ENCODE peak calls at places on chromosomes 12 and 14, in six cellular contexts. X is A673, B is stomach, F is pancreas, W is heart right ventricle, R is psoas muscle. Z is an unnamed sample. For H3K36me3, the result is how much of the 10 kb centered on the place peaks cover.

GRCh38 chr12:114913871-114914801 is 230.2 kb upstream of the TBX3 start:
- DNase-seq in X (no peak), B (no peak), F (no peak), W (no peak), R (no peak), Z (no peak)

GRCh38 chr12:5201554-5202243 is 158.0 kb downstream of the KCNA5 start:
- DNase-seq in X (peak), B (no peak), F (no peak), W (peak), R (no peak), Z (peak)

GRCh38 chr12:85923767-85924331 is 49.8 kb downstream of the NTS start:
- DNase-seq in X (peak), B (no peak), F (no peak), W (no peak), R (no peak), Z (peak)

GRCh38 chr12:100868487-100868886 is 73.9 kb downstream of the ANO4 start:
- DNase-seq in X (no peak), B (no peak), F (no peak), W (no peak), R (no peak), Z (no peak)

GRCh38 chr12:52043386-52044212 is 7.6 kb upstream of the NR4A1 start:
- DNase-seq in X (no peak), B (no peak), F (peak), W (peak), R (peak), Z (no peak)

GRCh38 chr12:93011100-93011499 is 82.0 kb upstream of the EEA1 start:
- DNase-seq in X (no peak), B (no peak), F (no peak), W (no peak), R (no peak), Z (no peak)

GRCh38 chr14:78342879-78343278 is 172.7 kb downstream of the NRXN3 start:
- DNase-seq in X (no peak), B (no peak), F (no peak), W (no peak), R (no peak), Z (no peak)

GRCh38 chr14:99899578-99900178 is 106.5 kb downstream of the EML1 start:
- DNase-seq in X (peak), B (no peak), F (no peak), W (no peak), R (no peak), Z (peak)

GRCh38 chr14:97580923-97581495 is 783.8 kb downstream of the VRK1 start:
- DNase-seq in X (peak), B (no peak), F (no peak), W (no peak), R (no peak), Z (peak)

GRCh38 chr12:54975875-54976274 is 8.7 kb downstream of the TESPA1 start:
- DNase-seq in X (no peak), B (no peak), F (no peak), W (no peak), R (no peak), Z (no peak)

GRCh38 chr12:13959131-13959734 is 22.2 kb downstream of the GRIN2B start:
- DNase-seq in X (no peak), B (no peak), F (no peak), W (peak), R (no peak), Z (no peak)

GRCh38 chr14:93759781-93760307 is 28.4 kb downstream of the PRIMA1 start:
- DNase-seq in X (no peak), B (no peak), F (no peak), W (peak), R (peak), Z (peak)

GRCh38 chr14:54568821-54569591 is 2.1 kb downstream of the SAMD4A start:
- DNase-seq in X (peak), B (no peak), F (no peak), W (peak), R (no peak), Z (peak)

GRCh38 chr14:54570047-54570446 is 3.1 kb downstream of the SAMD4A start:
- DNase-seq in X (no peak), B (no peak), F (no peak), W (no peak), R (no peak), Z (no peak)

GRCh38 chr14:54567634-54568561 is 970 bp downstream of the SAMD4A start:
- DNase-seq in X (peak), B (peak), F (peak), W (peak), R (peak), Z (peak)

GRCh38 chr14:54572316-54572715 is 5.4 kb downstream of the SAMD4A start:
- DNase-seq in X (peak), B (no peak), F (no peak), W (no peak), R (no peak), Z (peak)

DNA sequence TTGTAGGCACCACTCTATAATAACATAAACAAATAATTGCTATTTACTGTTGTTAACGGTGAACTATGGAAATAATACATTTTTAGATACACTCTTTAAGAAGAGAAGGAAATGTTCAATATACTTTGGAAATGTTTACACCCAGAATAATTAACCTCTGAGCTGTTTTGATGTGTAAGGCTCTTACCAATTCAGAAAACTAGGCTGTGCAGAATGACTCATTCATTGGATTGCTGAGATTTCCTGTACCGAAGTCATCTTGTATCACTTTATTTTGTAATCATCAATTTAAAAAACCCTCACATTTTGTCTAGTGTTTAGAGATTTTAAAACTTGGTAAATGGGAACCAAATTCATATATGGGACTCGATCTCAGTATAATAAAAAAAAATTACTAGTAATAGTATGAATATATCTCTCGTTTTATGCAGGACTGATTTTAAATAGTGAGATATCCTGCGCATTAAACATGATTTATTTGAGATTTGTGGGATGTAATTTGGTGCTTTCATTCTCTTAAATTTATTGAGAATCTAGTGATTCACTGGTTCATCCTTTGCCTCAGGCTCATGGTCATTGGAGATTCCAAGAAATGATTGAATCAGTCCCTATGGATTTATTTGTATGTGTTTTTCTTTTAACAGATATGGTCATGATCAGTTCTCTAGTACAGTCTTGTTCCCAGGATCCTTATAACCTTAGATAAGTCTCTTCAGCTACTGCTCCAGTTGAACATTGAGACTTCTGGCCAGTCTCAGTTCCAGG is 3.9 kb downstream of the SAMD4A start:
- DNase-seq in X (peak), B (no peak), F (no peak), W (no peak), R (no peak), Z (no peak)
- H3K36me3 ChIP-seq in X (under half), B (under half), F (under half), W (under half), R (under half), Z (under half)

DNA sequence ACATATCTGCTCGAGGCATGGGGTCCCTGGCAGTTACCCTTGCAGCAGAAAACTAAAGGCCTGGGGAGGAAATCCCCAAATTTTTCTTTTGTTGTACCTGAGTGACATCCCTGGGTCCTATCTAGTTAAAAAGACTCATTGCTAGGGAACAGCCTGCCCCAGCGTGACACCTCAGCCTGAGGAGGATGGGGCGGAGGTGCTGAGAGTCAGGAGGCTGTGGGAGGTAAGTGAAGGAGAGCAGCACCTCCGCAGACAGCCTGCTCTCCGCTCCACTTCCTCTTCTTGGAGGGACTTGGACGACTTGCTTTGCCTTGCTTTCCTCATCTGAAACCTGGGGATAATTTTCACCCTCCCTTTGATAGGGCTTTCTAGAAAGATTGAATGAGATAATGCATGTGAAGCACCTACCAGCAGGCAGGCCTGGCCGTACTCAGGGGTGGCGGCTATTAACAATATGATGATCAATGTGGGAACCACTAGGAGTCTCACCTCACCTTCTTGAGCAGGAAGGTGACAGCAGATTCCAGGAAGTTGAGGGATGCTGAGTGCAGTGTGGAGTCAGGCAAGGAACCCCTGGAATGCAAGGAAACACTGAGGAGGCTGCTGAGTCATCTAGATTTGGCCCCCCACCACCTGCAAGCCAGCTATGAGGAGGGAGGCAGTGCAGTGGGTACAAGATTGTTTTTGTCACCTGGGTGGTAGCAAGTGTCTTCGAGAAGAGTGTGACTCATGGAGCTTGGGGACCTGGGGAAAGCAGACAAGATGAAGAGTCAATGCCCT is 23.2 kb downstream of the UBE3B start:
- DNase-seq in X (no peak), B (no peak), F (no peak), W (no peak), R (no peak), Z (no peak)
- H3K36me3 ChIP-seq in X (under half), B (half or more), F (half or more), W (under half), R (half or more), Z (under half)

DNA sequence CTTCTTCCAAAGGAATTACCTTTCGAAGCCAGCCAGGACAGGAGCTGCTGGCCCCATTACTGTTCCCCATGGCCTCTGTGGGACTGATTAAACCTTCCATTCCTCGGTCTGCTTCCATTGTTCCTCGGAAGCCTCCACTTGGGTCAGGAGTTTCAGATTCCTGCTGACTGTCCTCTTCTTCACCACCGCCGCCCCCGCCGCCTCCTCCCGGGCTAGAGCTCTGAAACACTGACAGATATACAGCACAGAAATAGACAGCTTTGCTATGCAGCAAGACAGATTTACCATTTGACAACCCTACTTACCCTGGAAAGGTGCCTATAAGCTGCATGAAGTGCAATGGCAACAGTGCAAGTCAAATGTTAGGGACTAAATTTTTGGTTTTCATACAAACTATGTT is 21.8 kb downstream of the ZC2HC1C start:
- DNase-seq in X (no peak), B (no peak), F (no peak), W (no peak), R (no peak), Z (no peak)
- H3K36me3 ChIP-seq in X (under half), B (half or more), F (half or more), W (under half), R (half or more), Z (under half)

DNA sequence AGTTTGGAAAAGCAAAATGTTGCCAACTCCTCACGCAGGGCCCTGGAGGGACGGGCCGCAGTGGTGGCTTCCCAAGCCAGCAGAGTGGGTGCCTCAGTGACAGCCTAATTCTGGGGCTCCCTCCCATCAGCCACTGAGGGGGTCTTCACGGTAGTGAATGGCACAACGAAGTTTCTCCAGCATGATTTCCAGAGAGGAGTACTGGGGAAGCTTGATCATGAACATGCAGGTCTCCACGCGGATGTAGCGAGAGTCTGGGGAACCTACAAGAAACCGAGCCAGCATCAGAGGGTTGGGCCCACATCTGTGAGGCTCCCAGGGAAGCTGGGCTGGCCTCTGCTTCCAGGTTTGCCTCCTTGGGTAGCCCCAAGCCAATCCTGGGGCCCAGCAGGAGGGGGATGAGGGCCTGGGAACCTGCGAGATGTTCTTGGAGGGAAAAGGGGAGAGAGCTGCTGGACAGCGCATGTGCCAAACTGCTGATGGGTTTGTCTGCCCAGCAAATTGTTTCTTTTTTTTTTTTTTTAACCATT is 37.0 kb downstream of the TRAFD1 start:
- DNase-seq in X (no peak), B (no peak), F (no peak), W (no peak), R (no peak), Z (no peak)
- H3K36me3 ChIP-seq in X (under half), B (half or more), F (under half), W (under half), R (half or more), Z (under half)

DNA sequence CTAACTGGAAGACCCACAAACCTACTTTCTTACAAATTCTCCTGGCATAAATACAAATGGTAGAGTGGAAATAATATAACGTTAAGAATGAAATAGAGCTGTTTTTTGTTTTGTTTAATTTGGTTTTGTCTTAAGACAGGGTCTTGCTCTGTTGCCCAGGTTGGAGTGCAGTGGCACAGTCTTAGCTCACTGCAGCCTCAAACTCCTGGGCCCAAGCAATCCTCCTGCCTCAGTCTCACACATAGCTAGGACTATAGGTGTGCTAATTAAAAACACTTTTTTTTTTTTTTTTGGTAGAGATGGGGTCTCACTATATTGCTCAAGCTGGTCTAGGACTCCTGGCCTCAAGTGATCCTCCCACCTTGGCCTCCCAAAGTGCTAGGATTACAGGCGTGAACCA is 4.1 kb upstream of the DHH start:
- DNase-seq in X (no peak), B (no peak), F (no peak), W (no peak), R (no peak), Z (no peak)
- H3K36me3 ChIP-seq in X (under half), B (half or more), F (under half), W (under half), R (half or more), Z (under half)

GRCh38 chr12:103654816-103655215 is 67.7 kb downstream of the STAB2 start:
- DNase-seq in X (no peak), B (no peak), F (no peak), W (no peak), R (no peak), Z (no peak)
- H3K36me3 ChIP-seq in X (under half), B (under half), F (under half), W (under half), R (under half), Z (under half)

GRCh38 chr12:132021965-132022364 is 72.2 kb downstream of the EP400 start:
- DNase-seq in X (no peak), B (no peak), F (no peak), W (no peak), R (no peak), Z (no peak)

GRCh38 chr12:132018193-132018916 is 68.6 kb downstream of the EP400 start:
- DNase-seq in X (no peak), B (no peak), F (no peak), W (no peak), R (no peak), Z (no peak)

GRCh38 chr12:132019891-132020290 is 70.1 kb downstream of the EP400 start:
- DNase-seq in X (no peak), B (no peak), F (no peak), W (no peak), R (no peak), Z (no peak)

GRCh38 chr12:132021031-132021871 is 71.5 kb downstream of the EP400 start:
- DNase-seq in X (no peak), B (no peak), F (no peak), W (no peak), R (no peak), Z (no peak)

GRCh38 chr12:132020292-132020691 is 70.5 kb downstream of the EP400 start:
- DNase-seq in X (no peak), B (no peak), F (no peak), W (no peak), R (no peak), Z (no peak)
- H3K36me3 ChIP-seq in X (half or more), B (half or more), F (half or more), W (under half), R (half or more), Z (under half)

DNA sequence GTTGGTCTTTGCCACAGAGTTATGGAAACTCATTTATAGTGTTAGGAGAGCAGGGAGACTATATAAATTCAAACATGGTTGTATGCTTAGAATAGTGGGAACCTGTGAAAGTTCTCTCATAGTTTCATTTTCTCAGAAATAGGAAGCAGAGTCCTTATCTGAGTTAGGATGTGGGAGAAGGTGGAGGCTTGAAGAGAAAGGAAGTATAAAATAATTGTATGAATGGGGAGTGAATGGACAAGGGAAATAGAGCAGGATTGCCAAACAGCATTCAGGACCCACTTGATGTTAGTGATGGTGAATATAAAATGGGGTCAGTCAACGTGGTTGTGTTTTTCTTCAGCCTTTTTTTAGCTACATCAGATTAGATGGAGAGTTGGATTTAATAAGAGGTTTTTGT is 34.0 kb upstream of the TPH2 start:
- DNase-seq in X (no peak), B (no peak), F (no peak), W (no peak), R (no peak), Z (no peak)
- H3K36me3 ChIP-seq in X (half or more), B (half or more), F (under half), W (under half), R (half or more), Z (under half)

Z was measured in SJCRH30.